ENCODE peak calls at places on chromosome 20, in six cellular contexts. D is HCT116, E is stomach, A is spleen, U is upper lobe of left lung, H is breast epithelium. X is an unnamed sample.

GRCh38 chr20:56393133-56393472 is 658 bp downstream of the CSTF1 start:
- DNase-seq in D (no peak), E (no peak), A (no peak), U (no peak), H (no peak), X (no peak)

GRCh38 chr20:50346372-50347347 is 156.0 kb downstream of the CEBPB start:
- DNase-seq in D (no peak), E (peak; percentile 84), A (peak; percentile 88), U (peak; percentile 87), H (peak; percentile 93), X (no peak)

GRCh38 chr20:61185181-61185580 is 66.9 kb upstream of the CDH4 start:
- DNase-seq in D (no peak), E (no peak), A (no peak), U (no peak), H (no peak), X (no peak)

GRCh38 chr20:60804240-60804917 is 447.7 kb upstream of the CDH4 start:
- DNase-seq in D (no peak), E (no peak), A (no peak), U (no peak), H (no peak), X (no peak)

GRCh38 chr20:10524034-10524476 is 89.0 kb downstream of the SLX4IP start:
- DNase-seq in D (no peak), E (no peak), A (no peak), U (no peak), H (no peak), X (no peak)

GRCh38 chr20:62368629-62369507 is 1.8 kb upstream of the LAMA5 start:
- DNase-seq in D (no peak), E (peak; percentile 47), A (no peak), U (peak; percentile 66), H (no peak), X (no peak)

GRCh38 chr20:18443841-18444240 is 23.0 kb downstream of the DZANK1 start:
- DNase-seq in D (no peak), E (no peak), A (no peak), U (no peak), H (no peak), X (no peak)

GRCh38 chr20:47019106-47019824 is 124.6 kb downstream of the EYA2 start:
- DNase-seq in D (no peak), E (no peak), A (peak; percentile 41), U (no peak), H (no peak), X (no peak)

GRCh38 chr20:53806683-53807401 is 213.2 kb upstream of the ZNF217 start:
- DNase-seq in D (no peak), E (no peak), A (no peak), U (no peak), H (no peak), X (no peak)

GRCh38 chr20:50172347-50173013 is 18.1 kb upstream of the CEBPB start:
- DNase-seq in D (no peak), E (peak; percentile 88), A (peak; percentile 87), U (peak; percentile 96), H (peak; percentile 61), X (no peak)

GRCh38 chr20:62023935-62024334 is 41.7 kb downstream of the TAF4 start:
- DNase-seq in D (no peak), E (no peak), A (no peak), U (no peak), H (no peak), X (no peak)

GRCh38 chr20:4059631-4060030 is 44.3 kb upstream of the RNF24 start:
- DNase-seq in D (no peak), E (no peak), A (no peak), U (no peak), H (no peak), X (no peak)

GRCh38 chr20:6940052-6940451 is 172.6 kb downstream of the BMP2 start:
- DNase-seq in D (no peak), E (no peak), A (no peak), U (no peak), H (no peak), X (no peak)

GRCh38 chr20:14989891-14990290 is 652.5 kb upstream of the FLRT3 start:
- DNase-seq in D (no peak), E (no peak), A (no peak), U (no peak), H (no peak), X (no peak)

GRCh38 chr20:17023036-17023435 is 203.8 kb upstream of the PCSK2 start:
- DNase-seq in D (no peak), E (no peak), A (no peak), U (no peak), H (no peak), X (no peak)

GRCh38 chr20:53611449-53611894 is 17.8 kb upstream of the ZNF217 start:
- DNase-seq in D (peak; percentile 78), E (peak; percentile 25), A (peak; percentile 30), U (peak; percentile 49), H (no peak), X (no peak)

GRCh38 chr20:9532069-9532809 is 17.8 kb downstream of the LAMP5 start:
- DNase-seq in D (no peak), E (no peak), A (no peak), U (no peak), H (no peak), X (no peak)

GRCh38 chr20:57361517-57361916 is 10.5 kb downstream of the RAE1 start:
- DNase-seq in D (no peak), E (no peak), A (no peak), U (no peak), H (no peak), X (no peak)

GRCh38 chr20:278607-279571 is 11.7 kb downstream of the C20orf96 start:
- DNase-seq in D (no peak), E (no peak), A (no peak), U (no peak), H (no peak), X (no peak)

GRCh38 chr20:58851221-58851968 is 693 bp upstream of the GNAS-AS1 start:
- DNase-seq in D (no peak), E (no peak), A (no peak), U (no peak), H (no peak), X (no peak)

GRCh38 chr20:19368351-19368750 is 155.9 kb downstream of the SLC24A3 start:
- DNase-seq in D (no peak), E (no peak), A (no peak), U (no peak), H (no peak), X (no peak)

GRCh38 chr20:21956591-21956990 is 251.1 kb downstream of the PAX1 start:
- DNase-seq in D (no peak), E (no peak), A (no peak), U (no peak), H (no peak), X (no peak)

GRCh38 chr20:237479-237878 is 10.4 kb downstream of the DEFB129 start:
- DNase-seq in D (no peak), E (no peak), A (no peak), U (peak; percentile 49), H (no peak), X (no peak)

DNA sequence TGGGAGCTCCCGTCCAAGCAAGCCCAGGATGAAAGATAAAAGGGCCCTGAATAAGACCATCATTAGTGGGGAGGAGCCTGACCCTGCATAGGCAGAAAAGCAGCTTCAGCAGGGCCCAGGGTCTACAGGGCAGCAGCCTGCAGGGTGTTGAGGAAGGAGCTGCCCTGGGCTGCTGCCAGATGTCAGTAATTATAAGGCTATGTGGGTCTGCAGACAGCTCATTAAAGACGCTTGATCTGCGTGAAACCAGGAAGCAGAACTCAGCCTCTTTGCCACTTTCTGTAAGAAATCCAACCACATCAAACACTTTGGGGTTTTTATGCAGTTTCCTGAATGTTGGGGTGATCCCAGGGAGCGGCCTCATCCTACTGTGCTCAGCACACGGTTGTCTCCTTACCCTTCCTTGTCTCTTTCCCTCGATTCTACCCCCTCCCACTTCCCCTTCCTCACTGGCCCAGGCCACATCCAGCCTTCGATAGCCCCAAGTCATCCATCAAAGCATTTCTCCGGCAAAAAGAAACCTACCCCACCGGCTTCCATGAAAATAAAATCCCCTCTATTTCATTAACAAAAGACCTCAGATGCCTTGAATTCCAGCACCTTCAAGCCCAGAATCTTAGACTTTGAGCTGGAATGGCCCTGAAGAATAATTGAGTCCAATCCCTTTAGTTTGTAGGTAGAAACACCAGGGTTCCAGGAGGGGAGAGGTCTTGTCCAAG is 1.0 kb upstream of the TGM6 start:
- DNase-seq in D (no peak), E (no peak), A (no peak), U (no peak), H (no peak), X (no peak)
- TF ChIP-seq POLR2AphosphoS5 in D (no peak), E (no peak), A (no peak), U (no peak), H (no peak), X (no peak)

DNA sequence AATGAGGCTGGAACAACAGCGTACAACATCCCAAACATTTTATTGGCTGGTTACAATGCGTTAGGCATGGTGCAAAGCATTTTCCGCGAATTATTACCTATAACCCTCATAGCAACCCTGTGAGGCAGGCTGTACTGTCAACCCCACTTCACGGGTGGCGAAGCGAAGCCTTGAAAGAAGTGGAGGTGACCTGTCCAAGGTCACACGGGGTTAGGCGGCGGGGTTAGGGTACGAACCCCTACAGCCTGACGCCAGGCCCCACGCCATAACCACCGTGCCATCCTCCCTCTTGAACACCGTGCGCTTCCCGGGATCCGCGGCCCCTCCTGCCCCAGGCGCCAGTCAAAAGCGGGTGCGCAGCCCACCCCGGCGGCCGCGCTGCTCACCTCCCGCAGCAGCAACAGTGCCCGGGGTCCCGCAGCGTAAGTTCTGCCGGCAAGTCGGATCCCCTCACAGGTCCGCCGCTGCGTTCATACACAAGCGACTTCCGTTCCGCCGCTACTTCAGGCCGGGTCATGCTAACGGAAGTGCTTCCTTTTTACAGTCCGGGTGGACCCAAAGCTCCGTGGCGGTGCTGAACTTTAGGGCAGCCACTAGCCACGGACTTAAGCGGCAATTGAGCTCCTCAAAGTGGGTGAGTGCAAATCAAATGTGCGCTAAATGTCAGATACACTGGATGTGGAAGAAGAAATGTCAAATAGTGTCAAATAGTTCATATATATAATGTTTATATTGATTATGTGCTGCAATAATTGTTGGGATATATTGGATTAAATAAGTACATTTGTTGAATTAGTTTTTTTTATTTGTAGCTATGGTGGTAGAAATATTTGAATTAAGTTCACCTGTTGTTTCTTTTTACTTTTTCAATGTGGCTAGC is at the start of gene CDK5RAP1:
- DNase-seq in D (peak; percentile 88), E (peak; percentile 90), A (peak; percentile 95), U (peak; percentile 92), H (peak; percentile 69), X (peak; percentile 70)
- TF ChIP-seq POLR2A in D (peak; percentile 52), E (no peak), A (no peak), U (peak; percentile 68), H (no peak), X (peak; percentile 85)

GRCh38 chr20:35092524-35093244 is at the start of gene TRPC4AP:
- DNase-seq in D (peak; percentile 76), E (peak; percentile 92), A (peak; percentile 99), U (peak; percentile 92), H (peak; percentile 83), X (peak; percentile 81)
- TF ChIP-seq POLR2AphosphoS5 in D (peak; percentile 93), E (peak; percentile 95), A (peak; percentile 97), U (peak; percentile 91), H (peak; percentile 76), X (peak; percentile 70)

GRCh38 chr20:23205656-23206055 is 119.5 kb upstream of the CD93 start:
- DNase-seq in D (no peak), E (peak; percentile 63), A (no peak), U (peak; percentile 27), H (peak; percentile 24), X (no peak)

GRCh38 chr20:23206061-23206460 is 119.9 kb upstream of the CD93 start:
- DNase-seq in D (no peak), E (no peak), A (no peak), U (no peak), H (no peak), X (no peak)

GRCh38 chr20:23206995-23207394 is 120.9 kb upstream of the CD93 start:
- DNase-seq in D (no peak), E (no peak), A (no peak), U (no peak), H (no peak), X (no peak)

GRCh38 chr20:23203951-23204730 is 118.0 kb upstream of the CD93 start:
- DNase-seq in D (no peak), E (no peak), A (no peak), U (no peak), H (no peak), X (no peak)

GRCh38 chr20:23205221-23205620 is 119.1 kb upstream of the CD93 start:
- DNase-seq in D (no peak), E (no peak), A (no peak), U (no peak), H (no peak), X (no peak)
- TF ChIP-seq POLR2A in D (no peak), E (no peak), A (no peak), U (no peak), H (no peak), X (no peak)